ENCODE peak calls at places on chromosomes 7 and 10, in four cellular contexts. Y is GM13976, S is BJ, N is mesothelial cell of epicardium. A is an unnamed sample.

GRCh38 chr7:134174797-134175261 is 47.7 kb downstream of the LRGUK start:
- DNase-seq in Y (peak), S (peak), N (no peak), A (peak)

GRCh38 chr7:112163021-112163310 is 43.2 kb downstream of the DOCK4 start:
- DNase-seq in Y (no peak), S (no peak), N (no peak), A (no peak)

GRCh38 chr10:96511044-96511945 is 2.4 kb downstream of the TLL2 start:
- DNase-seq in Y (peak), S (no peak), N (no peak), A (peak)

GRCh38 chr7:16637279-16637795 is 8.2 kb downstream of the ANKMY2 start:
- DNase-seq in Y (no peak), S (no peak), N (no peak), A (no peak)

GRCh38 chr10:29345144-29345892 is 56.4 kb downstream of the LYZL1 start:
- DNase-seq in Y (no peak), S (no peak), N (no peak), A (no peak)

GRCh38 chr7:93719546-93719945 is 145.0 kb upstream of the CALCR start:
- DNase-seq in Y (no peak), S (no peak), N (no peak), A (no peak)

GRCh38 chr7:47360301-47360900 is 221.5 kb downstream of the TNS3 start:
- DNase-seq in Y (no peak), S (no peak), N (no peak), A (no peak)

GRCh38 chr7:46170792-46171191 is 249.7 kb upstream of the IGFBP3 start:
- DNase-seq in Y (no peak), S (no peak), N (no peak), A (no peak)

GRCh38 chr10:52776471-52776903 is 3.9 kb upstream of the MBL2 start:
- DNase-seq in Y (no peak), S (no peak), N (no peak), A (no peak)

GRCh38 chr10:52777414-52777813 is 4.8 kb upstream of the MBL2 start:
- DNase-seq in Y (no peak), S (no peak), N (no peak), A (no peak)

GRCh38 chr10:52779541-52780390 is 7.2 kb upstream of the MBL2 start:
- DNase-seq in Y (peak), S (no peak), N (peak), A (peak)

GRCh38 chr10:52780391-52781155 is 8.0 kb upstream of the MBL2 start:
- DNase-seq in Y (no peak), S (no peak), N (no peak), A (no peak)

DNA sequence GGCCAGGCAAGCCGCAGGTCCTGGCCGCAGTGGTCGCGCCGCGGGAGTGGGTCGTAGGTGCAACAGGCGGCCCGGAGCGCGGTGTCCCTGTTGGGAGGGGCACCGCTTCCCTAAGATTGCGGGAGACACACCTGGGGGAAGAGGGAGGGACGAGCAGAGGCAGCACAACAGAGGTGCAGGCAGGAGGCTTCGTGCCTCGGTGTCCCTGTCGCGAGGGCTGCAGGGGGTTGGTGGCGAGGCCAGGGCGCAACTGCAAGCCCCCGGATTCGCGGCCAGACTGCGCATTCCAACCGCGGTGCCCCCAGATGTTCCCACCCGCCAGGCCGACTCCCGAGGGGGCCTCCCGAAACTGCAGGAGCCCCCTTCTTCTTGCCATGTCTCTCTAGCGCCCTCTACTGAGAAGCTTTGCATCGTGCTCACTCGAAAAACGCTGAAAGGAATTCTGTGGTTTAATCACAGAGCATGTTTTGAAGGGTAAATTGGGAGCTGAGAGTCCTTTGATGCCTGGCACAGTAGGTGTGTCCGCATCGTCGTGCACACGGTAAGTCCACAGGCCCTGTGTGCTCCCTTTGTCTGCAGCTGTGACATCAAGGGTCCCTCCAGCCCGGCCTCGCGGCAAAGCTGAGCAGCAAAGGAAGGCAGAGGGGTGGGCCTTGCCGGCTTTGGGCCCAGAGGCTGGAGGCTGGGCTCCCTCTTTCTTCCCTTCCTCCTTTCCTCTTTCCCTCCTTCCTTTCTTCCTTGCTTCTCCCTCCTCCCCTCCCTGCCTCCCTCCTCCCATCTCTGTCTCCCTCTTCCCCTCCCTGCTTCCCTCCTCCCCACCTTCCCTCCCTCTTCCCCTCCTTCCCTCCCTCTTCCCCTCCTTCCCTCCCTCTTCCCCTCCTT is 6.2 kb upstream of the MBL2 start:
- DNase-seq in Y (no peak), S (no peak), N (no peak), A (no peak)
- TF ChIP-seq CTCF in Y (no peak), S (peak), N (peak), A (peak)

DNA sequence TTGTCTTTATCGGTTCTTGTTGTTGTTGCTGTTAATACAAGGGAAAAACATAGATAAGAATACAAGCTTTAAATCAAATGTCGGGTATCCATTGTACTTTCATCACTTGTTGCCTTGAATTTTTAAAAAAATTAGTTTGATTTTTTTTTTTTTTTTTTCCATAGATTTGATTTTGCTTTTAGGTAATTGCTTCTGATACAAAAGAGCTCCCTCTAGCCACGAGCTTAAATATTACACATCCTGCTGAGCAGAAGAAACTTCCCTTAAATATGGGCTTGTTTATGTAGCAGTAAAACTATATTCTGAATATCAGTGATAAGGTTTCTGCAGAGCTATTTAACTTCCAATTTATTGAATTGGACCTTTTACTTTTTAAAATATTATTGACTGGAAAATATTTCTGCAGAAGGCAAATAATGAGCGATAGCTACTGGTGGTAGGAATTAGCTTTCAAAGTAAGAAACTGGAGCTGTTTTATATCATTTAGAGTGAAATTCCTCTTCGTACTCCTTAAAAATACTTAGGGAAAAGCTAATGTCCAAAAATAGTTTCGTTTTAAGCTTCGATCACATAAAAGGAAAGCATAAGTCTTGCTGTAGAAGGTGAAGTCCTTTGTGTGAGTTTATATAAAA is 216.9 kb downstream of the POLR1F start:
- DNase-seq in Y (peak), S (peak), N (no peak), A (no peak)
- TF ChIP-seq CTCF in Y (peak), S (peak), N (peak), A (peak)

GRCh38 chr7:106037489-106038176 is 74.5 kb downstream of the SYPL1 start:
- DNase-seq in Y (no peak), S (no peak), N (no peak), A (no peak)

GRCh38 chr7:106038289-106038688 is 73.8 kb downstream of the SYPL1 start:
- DNase-seq in Y (no peak), S (no peak), N (no peak), A (no peak)

GRCh38 chr7:106038916-106039315 is 73.2 kb downstream of the SYPL1 start:
- DNase-seq in Y (no peak), S (no peak), N (no peak), A (no peak)

GRCh38 chr7:106041140-106041717 is 70.9 kb downstream of the SYPL1 start:
- DNase-seq in Y (peak), S (no peak), N (no peak), A (peak)

DNA sequence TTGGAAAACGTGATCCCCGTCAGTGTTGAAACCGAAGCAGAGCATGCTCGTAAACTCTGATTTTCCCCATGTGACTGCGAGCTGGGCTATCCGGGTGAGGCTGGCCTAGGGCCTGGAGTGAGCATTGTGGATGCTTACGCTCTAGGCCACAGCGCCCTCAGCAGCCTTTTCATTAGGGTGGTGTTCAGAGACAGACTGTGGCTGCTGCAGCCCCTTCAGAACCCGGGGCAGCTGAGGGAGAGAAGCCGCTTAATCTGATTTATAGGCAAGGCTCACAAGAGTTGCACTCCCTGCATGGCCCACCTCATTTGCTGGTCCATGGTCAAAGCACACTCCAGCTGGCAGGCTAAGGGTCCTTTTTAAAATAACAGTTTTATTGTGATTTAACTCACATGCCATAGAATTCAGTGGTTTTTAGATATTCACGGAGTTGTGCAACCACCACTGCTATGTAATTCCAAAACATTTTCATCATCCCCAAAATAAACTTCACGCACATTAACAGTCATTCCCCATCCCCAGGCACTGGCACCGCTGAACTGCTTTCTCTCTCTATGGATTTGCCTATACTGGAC is 72.5 kb downstream of the SYPL1 start:
- DNase-seq in Y (no peak), S (peak), N (no peak), A (no peak)
- TF ChIP-seq CTCF in Y (no peak), S (peak), N (no peak), A (no peak)

GRCh38 chr10:92463582-92463981 is 110.3 kb downstream of the IDE start:
- DNase-seq in Y (no peak), S (no peak), N (no peak), A (no peak)
- TF ChIP-seq CTCF in Y (no peak), S (no peak), N (no peak), A (no peak)

GRCh38 chr7:91046322-91047088 is 217.7 kb upstream of the FZD1 start:
- DNase-seq in Y (no peak), S (peak), N (no peak), A (no peak)
- TF ChIP-seq CTCF in Y (no peak), S (peak), N (peak), A (no peak)

GRCh38 chr7:41774966-41775365 is 72.1 kb upstream of the INHBA start:
- DNase-seq in Y (no peak), S (no peak), N (no peak), A (no peak)

GRCh38 chr7:41769162-41769561 is 66.3 kb upstream of the INHBA start:
- DNase-seq in Y (no peak), S (no peak), N (no peak), A (no peak)

DNA sequence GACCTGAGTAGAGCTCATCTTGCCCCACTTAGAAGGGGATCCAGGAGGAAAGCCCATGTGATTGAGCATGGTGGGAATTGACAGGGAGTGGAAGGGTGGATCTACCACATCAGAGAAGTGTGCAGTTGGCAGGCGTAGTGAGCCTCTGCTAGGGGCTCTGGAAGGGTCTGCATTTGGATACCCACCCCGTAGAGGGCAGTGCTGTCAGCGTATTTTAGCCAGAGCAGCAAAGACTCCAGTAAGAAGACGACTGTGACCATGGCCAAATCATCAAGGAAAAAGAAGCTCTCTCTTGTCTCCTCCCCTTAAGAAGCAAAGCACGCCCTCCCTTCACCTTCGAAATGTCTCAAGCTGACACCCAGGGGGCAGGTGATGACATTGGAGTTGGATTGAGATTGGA is 68.8 kb upstream of the INHBA start:
- DNase-seq in Y (no peak), S (no peak), N (no peak), A (no peak)
- TF ChIP-seq CTCF in Y (no peak), S (no peak), N (no peak), A (no peak)

A was measured in activated CD8-positive, alpha-beta T cell treated with anti-CD3 and anti-CD28 coated beads for 36 hours.